ENCODE peak calls at places on chromosomes 12 and 14, in ten cellular contexts. U is neural progenitor cell, D is neuronal stem cell, N is OCI-LY7, F is SK-N-SH, G is astrocyte, V is MM.1S, W is GM23248, E is fibroblast of lung, Z is mesenchymal stem cell. P is an unnamed sample.

GRCh38 chr14:30143617-30144016 is 216.0 kb upstream of the PRKD1 start:
- DNase-seq in U (no peak), D (no peak), N (no peak), F (no peak), G (peak), V (no peak), W (peak), E (peak), Z (no peak), P (peak)

GRCh38 chr12:65885716-65886115 is 61.4 kb downstream of the HMGA2 start:
- DNase-seq in U (no peak), D (no peak), N (no peak), F (no peak), G (no peak), V (no peak), W (no peak), E (no peak), Z (no peak), P (no peak)

GRCh38 chr12:77720258-77720657 is 110.4 kb upstream of the NAV3 start:
- DNase-seq in U (peak), D (no peak), N (peak), F (no peak), G (no peak), V (no peak), W (peak), E (no peak), Z (no peak), P (no peak)

GRCh38 chr14:62885451-62885850 is 159.8 kb downstream of the KCNH5 start:
- DNase-seq in U (no peak), D (no peak), N (no peak), F (no peak), G (peak), V (no peak), W (no peak), E (no peak), Z (no peak), P (peak)

GRCh38 chr12:96445743-96446655 is 43.4 kb upstream of the CFAP54 start:
- DNase-seq in U (no peak), D (no peak), N (peak), F (no peak), G (peak), V (peak), W (peak), E (peak), Z (peak), P (peak)

GRCh38 chr14:77593501-77593911 is 22.9 kb downstream of the SPTLC2 start:
- DNase-seq in U (no peak), D (no peak), N (peak), F (no peak), G (peak), V (no peak), W (peak), E (peak), Z (peak), P (peak)

GRCh38 chr14:76564471-76565119 is 188.7 kb downstream of the ESRRB start:
- DNase-seq in U (peak), D (no peak), N (peak), F (no peak), G (no peak), V (no peak), W (no peak), E (no peak), Z (no peak), P (no peak)

GRCh38 chr12:6620137-6620884 is 13.1 kb upstream of the CHD4 start:
- DNase-seq in U (peak), D (no peak), N (no peak), F (peak), G (peak), V (no peak), W (peak), E (peak), Z (peak), P (no peak)

GRCh38 chr12:129531004-129531403 is 372.8 kb downstream of the TMEM132D start:
- DNase-seq in U (no peak), D (no peak), N (no peak), F (no peak), G (no peak), V (peak), W (no peak), E (no peak), Z (no peak), P (no peak)

GRCh38 chr12:109981311-109981710 is 14.9 kb downstream of the GIT2 start:
- DNase-seq in U (no peak), D (no peak), N (no peak), F (no peak), G (no peak), V (no peak), W (no peak), E (no peak), Z (no peak), P (no peak)

GRCh38 chr12:12534134-12534866 is 28.4 kb downstream of the DUSP16 start:
- DNase-seq in U (peak), D (no peak), N (no peak), F (peak), G (no peak), V (no peak), W (no peak), E (no peak), Z (peak), P (no peak)

GRCh38 chr14:95255487-95255886 is 64.2 kb downstream of the CLMN start:
- DNase-seq in U (peak), D (peak), N (peak), F (no peak), G (peak), V (peak), W (no peak), E (peak), Z (peak), P (peak)

GRCh38 chr12:12467701-12468218 is 94.9 kb downstream of the DUSP16 start:
- DNase-seq in U (no peak), D (no peak), N (no peak), F (no peak), G (peak), V (no peak), W (no peak), E (peak), Z (no peak), P (peak)

GRCh38 chr12:25497021-25497420 is 56.1 kb downstream of the LMNTD1 start:
- DNase-seq in U (no peak), D (no peak), N (no peak), F (no peak), G (peak), V (no peak), W (peak), E (peak), Z (no peak), P (no peak)

DNA sequence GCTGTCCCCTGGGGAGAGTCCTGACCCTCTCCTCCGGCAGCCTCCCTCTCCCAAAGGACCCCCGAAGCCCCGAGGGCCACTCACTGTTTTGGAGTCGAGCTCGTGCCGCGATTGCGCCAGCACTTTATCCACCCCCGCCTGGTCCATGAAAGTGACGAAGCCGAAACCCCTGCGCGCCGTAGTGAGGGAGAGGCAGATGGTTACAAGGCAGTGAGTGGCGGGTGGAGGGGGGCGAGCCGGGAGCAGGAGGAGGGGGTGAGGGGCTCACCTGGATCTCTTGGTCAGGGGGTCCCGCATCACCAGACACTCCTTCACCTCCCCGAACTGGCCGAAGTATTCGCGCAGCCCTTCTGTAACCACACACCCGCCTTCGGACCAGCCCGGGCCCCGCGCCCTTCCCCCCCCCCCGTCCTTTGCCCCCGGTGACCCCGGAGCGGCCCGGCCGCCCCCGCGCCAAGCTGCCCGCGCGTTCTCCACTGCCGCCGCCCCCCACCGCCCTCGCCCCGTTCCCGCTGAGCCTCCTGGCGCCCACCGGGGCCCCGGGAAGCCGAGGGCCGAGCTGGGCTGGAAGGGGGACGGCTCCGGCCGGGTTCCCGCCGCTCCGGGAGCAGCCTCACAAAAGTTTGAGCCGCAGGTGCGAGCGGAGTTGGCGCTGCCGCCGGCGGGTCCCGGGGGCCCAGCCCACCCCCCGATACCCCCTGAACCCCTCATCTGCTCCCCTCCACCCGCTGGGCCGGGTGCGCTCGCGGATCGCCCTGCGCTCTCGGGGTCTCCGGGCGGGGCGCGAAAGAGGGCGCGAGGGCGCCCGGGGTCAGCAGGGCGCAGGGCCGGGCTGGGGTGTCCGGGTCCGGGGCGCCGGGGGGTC is 808 bp downstream of the MSI1 start:
- DNase-seq in U (peak), D (no peak), N (no peak), F (peak), G (no peak), V (no peak), W (peak), E (peak), Z (no peak), P (no peak)
- H3K4me2 ChIP-seq in U (peak), D (peak), N (no peak), F (peak), G (peak), V (no peak), W (no peak), E (no peak), Z (peak), P (peak)

DNA sequence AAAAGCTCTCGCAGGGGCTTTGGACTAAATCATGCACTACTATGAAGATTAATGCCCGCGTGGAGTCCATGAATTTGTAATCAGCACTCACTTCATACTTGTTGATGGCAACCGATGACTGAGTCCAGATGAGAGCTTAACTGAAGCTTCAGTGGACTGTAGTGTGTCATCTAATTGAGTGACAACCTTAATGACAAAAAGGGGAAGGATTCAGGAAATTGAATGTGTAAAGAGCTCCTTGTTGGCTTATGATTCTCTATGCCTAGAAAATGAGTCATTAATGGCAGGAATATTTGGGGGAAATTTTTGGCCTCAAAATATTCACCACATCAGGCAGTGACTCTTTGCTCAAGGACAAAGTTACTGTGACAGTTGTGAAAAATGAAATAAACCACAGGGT is 55.2 kb upstream of the STON2 start:
- DNase-seq in U (no peak), D (no peak), N (no peak), F (no peak), G (peak), V (no peak), W (peak), E (peak), Z (no peak), P (no peak)
- H3K4me2 ChIP-seq in U (no peak), D (no peak), N (peak), F (no peak), G (no peak), V (no peak), W (no peak), E (no peak), Z (no peak), P (no peak)

GRCh38 chr12:79053394-79053793 is 188.8 kb downstream of the SYT1 start:
- DNase-seq in U (no peak), D (no peak), N (no peak), F (no peak), G (no peak), V (no peak), W (no peak), E (no peak), Z (no peak), P (no peak)

GRCh38 chr12:79055926-79056674 is 191.5 kb downstream of the SYT1 start:
- DNase-seq in U (no peak), D (no peak), N (no peak), F (no peak), G (peak), V (no peak), W (peak), E (peak), Z (peak), P (peak)

GRCh38 chr12:79058342-79058741 is 193.8 kb downstream of the SYT1 start:
- DNase-seq in U (no peak), D (no peak), N (no peak), F (no peak), G (peak), V (peak), W (peak), E (peak), Z (peak), P (peak)

GRCh38 chr12:79057540-79057939 is 193.0 kb downstream of the SYT1 start:
- DNase-seq in U (no peak), D (no peak), N (no peak), F (no peak), G (no peak), V (peak), W (no peak), E (no peak), Z (no peak), P (no peak)

DNA sequence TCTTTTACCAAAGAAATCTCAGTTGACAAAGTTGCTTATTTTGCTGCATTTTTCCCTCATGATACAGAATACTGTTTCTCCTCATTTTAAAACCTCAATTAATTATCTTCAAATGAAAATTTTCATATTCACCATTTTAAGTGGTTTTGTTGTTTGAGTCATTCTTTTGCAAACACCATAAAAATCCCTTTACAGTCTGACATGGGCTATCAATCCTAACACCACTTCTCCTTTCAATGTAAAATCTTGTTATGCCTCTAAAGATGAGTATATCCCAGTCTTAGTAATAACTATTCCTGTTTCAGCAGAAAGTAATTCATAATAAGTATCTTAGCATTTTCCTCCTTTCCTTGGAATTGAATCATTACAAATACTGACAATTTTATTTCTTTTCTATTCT is 192.2 kb downstream of the SYT1 start:
- DNase-seq in U (no peak), D (no peak), N (no peak), F (no peak), G (peak), V (no peak), W (peak), E (peak), Z (no peak), P (peak)
- H3K4me2 ChIP-seq in U (no peak), D (no peak), N (no peak), F (peak), G (peak), V (peak), W (peak), E (no peak), Z (no peak), P (no peak)

GRCh38 chr12:49974231-49974675 is 1.5 kb downstream of the AQP6 start:
- DNase-seq in U (peak), D (no peak), N (no peak), F (peak), G (peak), V (no peak), W (peak), E (peak), Z (peak), P (peak)

GRCh38 chr12:49972122-49972521 is 625 bp upstream of the AQP6 start:
- DNase-seq in U (no peak), D (no peak), N (no peak), F (peak), G (no peak), V (no peak), W (no peak), E (no peak), Z (no peak), P (no peak)

GRCh38 chr12:49973361-49973830 is 649 bp downstream of the AQP6 start:
- DNase-seq in U (no peak), D (no peak), N (no peak), F (no peak), G (no peak), V (no peak), W (no peak), E (no peak), Z (no peak), P (no peak)

GRCh38 chr12:49971141-49971540 is 1.6 kb upstream of the AQP6 start:
- DNase-seq in U (no peak), D (no peak), N (no peak), F (no peak), G (no peak), V (no peak), W (no peak), E (no peak), Z (no peak), P (no peak)

GRCh38 chr12:49972641-49973360 is at the start of gene AQP6:
- DNase-seq in U (no peak), D (no peak), N (no peak), F (peak), G (no peak), V (no peak), W (no peak), E (no peak), Z (no peak), P (no peak)
- H3K4me2 ChIP-seq in U (no peak), D (no peak), N (no peak), F (no peak), G (no peak), V (no peak), W (no peak), E (no peak), Z (no peak), P (no peak)

GRCh38 chr14:55764784-55765183 is 184.8 kb downstream of the KTN1 start:
- DNase-seq in U (no peak), D (no peak), N (no peak), F (no peak), G (no peak), V (no peak), W (no peak), E (no peak), Z (no peak), P (no peak)

GRCh38 chr14:55760801-55761200 is 180.8 kb downstream of the KTN1 start:
- DNase-seq in U (no peak), D (no peak), N (no peak), F (no peak), G (no peak), V (no peak), W (no peak), E (no peak), Z (no peak), P (no peak)

GRCh38 chr14:55767291-55767690 is 187.3 kb downstream of the KTN1 start:
- DNase-seq in U (no peak), D (no peak), N (no peak), F (no peak), G (no peak), V (no peak), W (no peak), E (no peak), Z (peak), P (no peak)

GRCh38 chr14:55762595-55763232 is 182.7 kb downstream of the KTN1 start:
- DNase-seq in U (no peak), D (no peak), N (no peak), F (no peak), G (no peak), V (no peak), W (no peak), E (no peak), Z (no peak), P (no peak)

GRCh38 chr14:55766071-55766470 is 186.1 kb downstream of the KTN1 start:
- DNase-seq in U (no peak), D (no peak), N (no peak), F (no peak), G (no peak), V (no peak), W (no peak), E (no peak), Z (no peak), P (no peak)
- H3K4me2 ChIP-seq in U (no peak), D (no peak), N (no peak), F (no peak), G (no peak), V (no peak), W (no peak), E (no peak), Z (no peak), P (no peak)

GRCh38 chr14:36618641-36619040 is 36.2 kb upstream of the NKX2-8 start:
- DNase-seq in U (no peak), D (no peak), N (no peak), F (no peak), G (no peak), V (no peak), W (peak), E (no peak), Z (no peak), P (no peak)
- H3K4me2 ChIP-seq in U (no peak), D (no peak), N (no peak), F (no peak), G (no peak), V (no peak), W (no peak), E (no peak), Z (no peak), P (no peak)

GRCh38 chr14:54116972-54117371 is 160.3 kb upstream of the BMP4 start:
- DNase-seq in U (no peak), D (no peak), N (no peak), F (no peak), G (peak), V (no peak), W (peak), E (peak), Z (no peak), P (peak)
- H3K4me2 ChIP-seq in U (no peak), D (no peak), N (no peak), F (no peak), G (no peak), V (no peak), W (peak), E (no peak), Z (no peak), P (no peak)

P was measured in IMR-90.